ENCODE peak calls at places on chromosome 21, in four cellular contexts. A is IMR-90, W is K562, R is GM12878. S is an unnamed sample.

GRCh38 chr21:24375201-24375600 is 1232.1 kb downstream of the MRPL39 start:
- DNase-seq in A (no peak), W (no peak), R (no peak), S (no peak)

GRCh38 chr21:20351138-20351537 is 647.1 kb upstream of the NCAM2 start:
- DNase-seq in A (no peak), W (no peak), R (no peak), S (no peak)

GRCh38 chr21:42931560-42932235 is 6.3 kb upstream of the ERVH48-1 start:
- DNase-seq in A (no peak), W (no peak), R (no peak), S (no peak)

GRCh38 chr21:42448683-42449082 is 45.0 kb downstream of the UBASH3A start:
- DNase-seq in A (no peak), W (no peak), R (no peak), S (no peak)

GRCh38 chr21:46035809-46036695 is 54.5 kb downstream of the COL6A1 start:
- DNase-seq in A (peak; percentile 95), W (no peak), R (no peak), S (no peak)

GRCh38 chr21:25907573-25908275 is 173.0 kb downstream of the GABPA start:
- DNase-seq in A (no peak), W (no peak), R (no peak), S (no peak)

GRCh38 chr21:35525443-35525842 is 476.3 kb upstream of the RUNX1 start:
- DNase-seq in A (peak; percentile 54), W (no peak), R (no peak), S (no peak)

GRCh38 chr21:46110499-46111192 is 12.7 kb downstream of the COL6A2 start:
- DNase-seq in A (no peak), W (peak; percentile 8), R (no peak), S (no peak)

GRCh38 chr21:45497846-45498645 is 44.2 kb downstream of the SLC19A1 start:
- DNase-seq in A (no peak), W (no peak), R (no peak), S (no peak)

GRCh38 chr21:43311303-43311817 is 115.6 kb downstream of the SIK1 start:
- DNase-seq in A (no peak), W (no peak), R (no peak), S (no peak)

GRCh38 chr21:44985441-44986401 is 45.9 kb downstream of the SLX9 start:
- DNase-seq in A (no peak), W (no peak), R (no peak), S (no peak)

GRCh38 chr21:44967082-44968047 is 27.5 kb downstream of the SLX9 start:
- DNase-seq in A (no peak), W (no peak), R (no peak), S (no peak)

GRCh38 chr21:32772281-32773047 is 909 bp upstream of the PAXBP1 start:
- DNase-seq in A (peak; percentile 20), W (peak; percentile 56), R (peak; percentile 9), S (peak; percentile 19)

GRCh38 chr21:46001821-46002681 is 20.5 kb downstream of the COL6A1 start:
- DNase-seq in A (no peak), W (no peak), R (no peak), S (no peak)

GRCh38 chr21:21715286-21715969 is 717.2 kb downstream of the NCAM2 start:
- DNase-seq in A (peak; percentile 93), W (no peak), R (no peak), S (no peak)

GRCh38 chr21:31283025-31283424 is 61.0 kb downstream of the TIAM1 start:
- DNase-seq in A (no peak), W (no peak), R (no peak), S (no peak)

GRCh38 chr21:36803801-36804452 is 105.0 kb downstream of the SIM2 start:
- DNase-seq in A (no peak), W (no peak), R (no peak), S (no peak)

GRCh38 chr21:31557421-31557955 is 102.0 kb upstream of the SOD1 start:
- DNase-seq in A (no peak), W (no peak), R (no peak), S (no peak)

GRCh38 chr21:25456672-25457071 is 150.6 kb downstream of the MRPL39 start:
- DNase-seq in A (peak; percentile 7), W (no peak), R (peak; percentile 77), S (no peak)

DNA sequence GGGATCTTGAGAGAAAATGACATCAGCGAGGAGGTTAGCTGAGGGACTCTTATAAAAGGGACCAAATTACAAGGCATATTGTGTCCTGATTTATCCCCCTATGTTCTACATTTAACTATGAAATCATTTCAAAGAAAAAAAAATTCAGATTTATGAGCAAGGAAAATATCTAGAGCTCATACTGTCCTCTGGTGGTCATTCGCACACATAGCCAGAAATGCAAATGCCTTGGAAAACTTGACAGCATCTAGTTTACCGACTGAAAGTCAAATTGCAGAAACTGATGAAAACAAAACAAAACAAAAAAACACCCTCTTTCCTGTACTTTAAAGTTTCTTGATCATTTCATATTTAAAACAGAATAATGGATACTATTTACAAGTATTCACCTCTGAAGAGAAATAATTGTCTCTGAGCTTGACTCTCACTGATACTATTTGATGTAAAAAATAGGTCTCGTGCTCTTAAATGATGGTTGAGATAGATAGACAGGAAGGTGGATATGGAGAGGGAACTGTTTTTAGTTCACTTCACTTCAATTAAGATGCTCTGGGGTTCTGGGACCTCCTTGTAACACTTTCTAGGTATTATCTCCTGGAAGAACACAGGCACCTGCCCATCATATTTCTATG is 253.8 kb downstream of the PCP4 start:
- DNase-seq in A (peak; percentile 1), W (peak; percentile 36), R (no peak), S (peak; percentile 11)
- TF ChIP-seq USF2 in A (no peak), W (no peak), R (no peak), S (no peak)

DNA sequence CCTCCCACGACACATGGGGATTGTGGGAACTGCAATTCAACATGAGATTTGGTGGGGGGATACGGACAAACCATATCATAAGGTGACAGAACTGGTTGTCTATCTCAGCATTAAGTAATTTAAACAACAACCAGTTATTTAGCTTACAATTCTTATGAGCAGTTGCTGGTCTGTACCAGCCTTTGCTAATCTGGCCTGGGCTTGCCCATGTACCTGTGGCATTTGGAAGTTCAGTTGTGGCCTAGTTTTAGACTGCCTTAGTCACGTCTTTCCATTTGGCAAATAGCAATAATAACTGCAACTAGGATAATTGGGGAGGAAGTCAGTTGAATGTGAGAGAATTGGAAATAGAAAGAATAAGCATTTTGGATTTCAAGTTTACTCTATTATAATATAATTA is 441.8 kb upstream of the CXADR start:
- DNase-seq in A (no peak), W (no peak), R (no peak), S (no peak)
- TF ChIP-seq RCOR1 in A (no peak), W (no peak), R (no peak), S (no peak)

DNA sequence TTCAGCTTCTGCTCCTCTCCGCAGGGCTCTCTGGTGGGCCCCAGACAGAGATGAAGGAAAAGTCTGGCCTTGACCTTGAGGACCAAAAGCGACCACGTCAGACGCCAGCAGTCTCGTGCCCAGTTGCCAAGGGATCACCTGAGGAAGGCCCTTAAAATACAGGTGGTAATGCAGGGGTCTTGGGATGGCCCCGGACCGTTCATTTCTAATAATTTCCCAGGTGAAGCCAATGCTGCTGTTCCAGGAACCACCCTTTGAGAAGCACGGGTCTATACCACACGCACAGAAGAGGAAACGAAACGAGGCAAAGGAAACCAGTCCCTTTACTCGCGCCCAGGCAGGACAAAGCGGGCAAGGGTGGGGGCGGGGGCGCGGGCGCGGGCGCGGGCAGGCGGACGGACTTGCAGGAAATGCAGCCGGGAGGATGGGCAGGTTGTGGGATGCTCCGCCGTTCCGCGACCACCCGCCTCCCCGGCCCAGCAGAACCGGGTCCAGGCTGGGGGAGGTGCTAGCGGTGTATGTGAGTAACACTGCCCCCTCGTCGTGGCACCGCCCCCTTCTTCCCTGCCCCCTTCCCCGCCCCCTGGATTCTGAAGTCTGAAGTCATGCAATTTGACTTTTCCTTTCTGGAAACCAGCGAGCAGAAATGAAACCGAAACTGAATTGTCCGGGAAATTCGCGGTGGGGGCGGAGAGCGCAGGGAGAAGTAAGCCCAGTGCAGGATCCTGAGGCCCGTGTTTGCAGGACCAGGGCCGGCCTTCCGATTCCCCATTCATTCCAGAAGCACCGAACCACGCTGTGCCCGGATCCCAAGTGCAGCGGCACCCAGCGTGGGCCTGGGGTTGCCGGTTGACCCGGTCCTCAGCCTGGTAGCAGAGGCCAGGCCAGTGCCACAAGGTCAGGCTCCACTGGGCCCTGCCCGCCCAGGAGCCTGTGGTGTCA is 5.8 kb upstream of the MX1 start:
- DNase-seq in A (peak; percentile 84), W (peak; percentile 48), R (peak; percentile 39), S (peak; percentile 49)
- TF ChIP-seq ELK1 in A (no peak), W (no peak), R (no peak), S (no peak)

DNA sequence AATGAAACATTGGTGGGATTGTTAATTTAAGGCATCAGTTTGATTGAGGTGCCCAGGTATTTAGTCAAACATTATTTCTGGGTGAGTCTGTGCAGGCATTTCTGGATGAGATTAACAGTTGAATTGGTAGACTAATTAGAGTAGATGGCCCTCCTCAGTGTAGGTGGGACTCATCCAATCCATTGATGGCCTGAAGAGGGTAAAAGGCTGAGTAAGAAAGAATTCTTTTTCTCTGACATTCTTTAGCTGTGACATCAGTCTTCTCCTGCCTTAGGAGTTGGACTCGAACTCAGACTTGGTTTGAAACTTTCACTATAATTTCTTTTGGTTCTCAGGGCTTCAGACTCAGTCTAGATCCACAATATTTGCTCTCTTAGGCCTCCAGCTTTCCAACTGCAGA is 59.6 kb upstream of the ADAMTS5 start:
- DNase-seq in A (peak; percentile 10), W (no peak), R (no peak), S (no peak)
- TF ChIP-seq USF2 in A (no peak), W (no peak), R (no peak), S (no peak)

DNA sequence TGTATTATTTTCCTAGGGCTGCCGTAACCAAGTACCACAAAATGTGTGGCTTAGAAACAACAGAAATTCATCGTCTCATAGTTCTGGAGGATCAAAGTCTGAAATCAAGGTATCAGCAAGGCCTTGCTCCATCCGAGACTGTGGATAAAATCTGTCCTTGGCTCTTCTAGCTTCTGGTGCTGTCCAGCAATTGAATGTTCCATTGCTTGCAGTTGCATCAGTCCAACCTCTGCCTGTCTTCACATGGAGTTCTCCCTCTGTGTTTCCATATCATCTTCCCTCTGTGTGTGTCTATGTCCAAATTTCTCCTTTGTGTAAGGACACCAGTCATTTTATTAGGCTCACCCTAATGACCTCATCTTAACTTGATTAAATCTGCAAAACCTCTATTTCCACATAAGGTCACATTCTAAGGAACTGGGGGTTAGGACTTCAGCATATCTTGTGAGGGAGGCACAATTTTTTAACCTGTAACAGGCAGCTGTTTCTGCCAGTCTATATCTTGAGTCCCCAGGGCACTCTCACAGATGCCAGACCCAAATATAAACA is 84.2 kb downstream of the ERG start:
- DNase-seq in A (no peak), W (no peak), R (no peak), S (no peak)
- TF ChIP-seq RCOR1 in A (no peak), W (no peak), R (no peak), S (no peak)